ENCODE peak calls at places on chromosome 18, in seven cellular contexts. One of them, this sample, is unnamed.

GRCh38 chr18:12310762-12311161 is 2.7 kb downstream of the TUBB6 start:
- DNase-seq in GM23248: peak; percentile 55
- DNase-seq in psoas muscle: peak; percentile 23
- DNase-seq in vagina: no peak
- DNase-seq in thoracic aorta: no peak
- DNase-seq in left ventricle myocardium inferior: no peak
- DNase-seq in neural progenitor cell: no peak
- DNase-seq in this sample: no peak

GRCh38 chr18:49778826-49779465 is 34.4 kb downstream of the ACAA2 start:
- DNase-seq in psoas muscle: no peak
- DNase-seq in neural progenitor cell: no peak
- DNase-seq in vagina: no peak
- DNase-seq in left ventricle myocardium inferior: no peak
- DNase-seq in thoracic aorta: no peak
- DNase-seq in GM23248: no peak
- DNase-seq in this sample: no peak

GRCh38 chr18:35580748-35581534 is 599 bp upstream of the GALNT1 start:
- DNase-seq in neural progenitor cell: peak; percentile 88
- DNase-seq in GM23248: peak; percentile 82
- DNase-seq in left ventricle myocardium inferior: peak; percentile 63
- DNase-seq in vagina: no peak
- DNase-seq in psoas muscle: peak; percentile 80
- DNase-seq in thoracic aorta: no peak
- DNase-seq in this sample: peak; percentile 58

GRCh38 chr18:56298935-56299334 is 339.5 kb downstream of the TXNL1 start:
- DNase-seq in GM23248: peak; percentile 78
- DNase-seq in vagina: no peak
- DNase-seq in neural progenitor cell: no peak
- DNase-seq in left ventricle myocardium inferior: no peak
- DNase-seq in psoas muscle: no peak
- DNase-seq in thoracic aorta: no peak
- DNase-seq in this sample: no peak

GRCh38 chr18:43420950-43421349 is 143.7 kb upstream of the SYT4 start:
- DNase-seq in left ventricle myocardium inferior: no peak
- DNase-seq in psoas muscle: no peak
- DNase-seq in GM23248: no peak
- DNase-seq in neural progenitor cell: peak; percentile 31
- DNase-seq in thoracic aorta: no peak
- DNase-seq in vagina: no peak
- DNase-seq in this sample: no peak

GRCh38 chr18:4232656-4233055 is 222.5 kb downstream of the DLGAP1 start:
- DNase-seq in vagina: no peak
- DNase-seq in psoas muscle: no peak
- DNase-seq in GM23248: no peak
- DNase-seq in thoracic aorta: no peak
- DNase-seq in left ventricle myocardium inferior: no peak
- DNase-seq in neural progenitor cell: no peak
- DNase-seq in this sample: no peak

GRCh38 chr18:75456277-75456676 is 28.8 kb upstream of the SMIM21 start:
- DNase-seq in neural progenitor cell: peak; percentile 11
- DNase-seq in psoas muscle: no peak
- DNase-seq in vagina: no peak
- DNase-seq in thoracic aorta: no peak
- DNase-seq in GM23248: no peak
- DNase-seq in left ventricle myocardium inferior: no peak
- DNase-seq in this sample: no peak

GRCh38 chr18:27778925-27779324 is 398.0 kb downstream of the CDH2 start:
- DNase-seq in neural progenitor cell: peak; percentile 52
- DNase-seq in vagina: no peak
- DNase-seq in thoracic aorta: no peak
- DNase-seq in GM23248: no peak
- DNase-seq in left ventricle myocardium inferior: no peak
- DNase-seq in psoas muscle: no peak
- DNase-seq in this sample: no peak

GRCh38 chr18:37393945-37394609 is 171.5 kb downstream of the CELF4 start:
- DNase-seq in vagina: no peak
- DNase-seq in thoracic aorta: peak; percentile 7
- DNase-seq in GM23248: peak; percentile 91
- DNase-seq in neural progenitor cell: peak; percentile 95
- DNase-seq in left ventricle myocardium inferior: peak; percentile 83
- DNase-seq in psoas muscle: peak; percentile 80
- DNase-seq in this sample: peak; percentile 75

GRCh38 chr18:57644540-57644939 is 22.9 kb upstream of the NARS1 start:
- DNase-seq in psoas muscle: no peak
- DNase-seq in GM23248: peak; percentile 13
- DNase-seq in neural progenitor cell: no peak
- DNase-seq in left ventricle myocardium inferior: no peak
- DNase-seq in thoracic aorta: no peak
- DNase-seq in vagina: no peak
- DNase-seq in this sample: no peak

GRCh38 chr18:28204154-28204553 is 27.2 kb upstream of the CDH2 start:
- DNase-seq in psoas muscle: no peak
- DNase-seq in thoracic aorta: no peak
- DNase-seq in left ventricle myocardium inferior: no peak
- DNase-seq in GM23248: peak; percentile 87
- DNase-seq in neural progenitor cell: no peak
- DNase-seq in vagina: no peak
- DNase-seq in this sample: no peak

GRCh38 chr18:79458131-79458838 is 62.6 kb downstream of the NFATC1 start:
- DNase-seq in thoracic aorta: peak; percentile 26
- DNase-seq in vagina: no peak
- DNase-seq in psoas muscle: peak; percentile 85
- DNase-seq in left ventricle myocardium inferior: peak; percentile 76
- DNase-seq in GM23248: peak; percentile 92
- DNase-seq in neural progenitor cell: no peak
- DNase-seq in this sample: peak; percentile 78

GRCh38 chr18:5091741-5092140 is 105.3 kb downstream of the AKAIN1 start:
- DNase-seq in left ventricle myocardium inferior: no peak
- DNase-seq in GM23248: no peak
- DNase-seq in neural progenitor cell: no peak
- DNase-seq in psoas muscle: no peak
- DNase-seq in thoracic aorta: no peak
- DNase-seq in vagina: no peak
- DNase-seq in this sample: no peak

GRCh38 chr18:35581555-35582309 is at the start of gene GALNT1:
- DNase-seq in GM23248: peak; percentile 57
- DNase-seq in left ventricle myocardium inferior: peak; percentile 37
- DNase-seq in vagina: no peak
- DNase-seq in neural progenitor cell: peak; percentile 62
- DNase-seq in psoas muscle: peak; percentile 61
- DNase-seq in thoracic aorta: no peak
- DNase-seq in this sample: peak; percentile 23

GRCh38 chr18:35027206-35027605 is 14.0 kb upstream of the MAPRE2 start:
- DNase-seq in neural progenitor cell: no peak
- DNase-seq in thoracic aorta: no peak
- DNase-seq in psoas muscle: peak; percentile 18
- DNase-seq in vagina: no peak
- DNase-seq in GM23248: no peak
- DNase-seq in left ventricle myocardium inferior: no peak
- DNase-seq in this sample: no peak

DNA sequence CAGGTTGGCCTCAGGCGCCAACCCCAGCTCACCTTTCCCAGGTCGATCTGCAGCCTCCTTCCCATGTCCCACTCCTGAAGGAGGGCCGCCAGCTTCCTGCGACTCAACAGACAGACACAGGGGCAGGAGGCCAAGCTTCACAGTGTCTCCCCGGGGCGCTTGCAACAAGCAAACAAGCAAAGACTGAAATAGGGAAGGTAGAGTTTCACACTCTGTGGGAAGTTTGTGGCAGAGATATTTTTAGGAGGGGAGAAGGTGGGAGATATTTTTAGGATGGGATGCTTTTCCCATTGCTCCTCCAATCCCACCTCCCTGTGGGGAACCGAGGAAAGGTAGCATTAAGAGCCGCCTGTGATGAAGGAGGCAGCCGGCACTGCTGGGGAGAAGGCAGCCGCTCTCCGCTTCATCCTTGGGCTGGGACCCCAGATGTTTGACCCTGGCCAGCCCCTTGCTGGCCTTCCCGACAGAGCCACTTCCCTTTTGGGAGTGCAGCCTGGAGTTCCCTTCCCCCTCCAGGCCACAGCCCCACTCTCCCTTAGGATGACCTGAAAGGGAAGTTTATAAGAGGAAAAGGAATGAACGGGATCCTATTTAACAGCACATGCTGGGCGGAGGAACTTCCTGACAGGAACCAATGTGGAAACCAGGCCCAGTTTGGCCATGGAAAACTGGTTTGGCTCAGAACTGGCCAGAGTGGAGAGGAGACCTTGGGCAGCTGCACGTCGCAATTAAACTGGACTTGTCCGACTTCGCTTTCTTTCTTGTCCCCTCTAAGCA is 142.2 kb upstream of the SMAD2 start:
- DNase-seq in left ventricle myocardium inferior: no peak
- DNase-seq in GM23248: peak; percentile 53
- DNase-seq in psoas muscle: no peak
- DNase-seq in neural progenitor cell: peak; percentile 16
- DNase-seq in thoracic aorta: no peak
- DNase-seq in vagina: no peak
- DNase-seq in this sample: peak; percentile 36
- H3K27ac ChIP-seq in left ventricle myocardium inferior: peak overlapping the region; percentile 86
- H3K27ac ChIP-seq in GM23248: peak overlapping the region; percentile 27
- H3K27ac ChIP-seq in psoas muscle: peak overlapping the region; percentile 23
- H3K27ac ChIP-seq in neural progenitor cell: no peak overlapping the region
- H3K27ac ChIP-seq in thoracic aorta: no peak overlapping the region
- H3K27ac ChIP-seq in vagina: peak overlapping the region; percentile 79
- H3K27ac ChIP-seq in this sample: no peak overlapping the region

DNA sequence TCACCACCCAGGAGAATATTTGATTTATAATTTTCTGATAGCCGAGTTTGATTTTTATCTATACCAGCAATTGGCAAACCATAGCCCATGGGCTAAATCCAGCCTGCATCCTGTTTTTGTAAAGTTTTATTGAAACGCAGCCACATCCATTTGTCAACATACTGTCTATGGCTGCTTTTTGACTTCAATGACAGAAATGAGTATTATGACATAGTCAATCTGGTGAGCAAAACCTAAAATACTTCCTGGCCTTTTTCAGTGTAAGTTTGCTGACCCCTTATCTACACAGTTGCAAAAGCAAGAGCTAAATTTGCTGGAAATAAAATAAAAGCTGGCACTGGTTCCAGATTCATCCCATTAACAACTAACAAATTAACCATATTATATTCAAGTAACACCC is 79.8 kb upstream of the SLC25A52 start:
- DNase-seq in neural progenitor cell: no peak
- DNase-seq in vagina: no peak
- DNase-seq in psoas muscle: no peak
- DNase-seq in thoracic aorta: no peak
- DNase-seq in left ventricle myocardium inferior: no peak
- DNase-seq in GM23248: no peak
- DNase-seq in this sample: no peak
- H3K36me3 ChIP-seq in neural progenitor cell: peaks cover 29% of the 10 kb centered on the region
- H3K36me3 ChIP-seq in vagina: no peaks in the 10 kb centered on the region
- H3K36me3 ChIP-seq in psoas muscle: no peaks in the 10 kb centered on the region
- H3K36me3 ChIP-seq in thoracic aorta: peaks cover 30% of the 10 kb centered on the region
- H3K36me3 ChIP-seq in left ventricle myocardium inferior: peaks cover 71% of the 10 kb centered on the region
- H3K36me3 ChIP-seq in GM23248: peaks cover 47% of the 10 kb centered on the region
- H3K36me3 ChIP-seq in this sample: peaks cover 59% of the 10 kb centered on the region

GRCh38 chr18:9140984-9141383 is 4.4 kb downstream of the ANKRD12 start:
- DNase-seq in thoracic aorta: no peak
- DNase-seq in left ventricle myocardium inferior: no peak
- DNase-seq in vagina: no peak
- DNase-seq in psoas muscle: no peak
- DNase-seq in neural progenitor cell: no peak
- DNase-seq in GM23248: no peak
- DNase-seq in this sample: no peak

GRCh38 chr18:9136315-9137141 is at the start of gene ANKRD12:
- DNase-seq in GM23248: peak; percentile 98
- DNase-seq in thoracic aorta: peak; percentile 88
- DNase-seq in vagina: peak; percentile 97
- DNase-seq in left ventricle myocardium inferior: peak; percentile 98
- DNase-seq in psoas muscle: peak; percentile 99
- DNase-seq in neural progenitor cell: peak; percentile 98
- DNase-seq in this sample: peak; percentile 99

GRCh38 chr18:9139400-9140039 is 2.9 kb downstream of the ANKRD12 start:
- DNase-seq in thoracic aorta: no peak
- DNase-seq in psoas muscle: no peak
- DNase-seq in vagina: no peak
- DNase-seq in neural progenitor cell: no peak
- DNase-seq in left ventricle myocardium inferior: no peak
- DNase-seq in GM23248: peak; percentile 29
- DNase-seq in this sample: no peak

GRCh38 chr18:9137168-9138066 is 836 bp downstream of the ANKRD12 start:
- DNase-seq in left ventricle myocardium inferior: peak; percentile 71
- DNase-seq in GM23248: peak; percentile 93
- DNase-seq in psoas muscle: peak; percentile 84
- DNase-seq in vagina: no peak
- DNase-seq in neural progenitor cell: peak; percentile 91
- DNase-seq in thoracic aorta: no peak
- DNase-seq in this sample: peak; percentile 44

DNA sequence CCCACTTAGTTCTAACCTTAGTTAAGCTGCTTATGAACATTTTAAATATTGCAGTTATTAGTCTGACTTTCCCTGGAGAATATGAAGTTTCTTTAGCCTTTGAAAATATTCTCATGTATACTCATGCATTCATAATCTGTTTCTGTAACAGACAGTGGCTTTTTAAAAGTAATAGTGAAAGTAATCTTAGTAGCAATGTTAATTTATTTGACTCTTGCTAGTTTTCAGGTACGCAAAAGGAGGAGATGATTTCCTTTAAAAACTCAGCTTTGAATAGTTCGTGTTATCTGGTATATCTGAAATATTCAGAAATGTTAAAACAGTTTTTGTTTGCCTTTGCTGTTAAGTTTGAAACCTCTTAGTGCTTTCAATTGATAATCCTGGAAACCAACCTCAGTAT is 3.8 kb downstream of the ANKRD12 start:
- DNase-seq in psoas muscle: no peak
- DNase-seq in vagina: no peak
- DNase-seq in thoracic aorta: no peak
- DNase-seq in left ventricle myocardium inferior: no peak
- DNase-seq in neural progenitor cell: no peak
- DNase-seq in GM23248: peak; percentile 18
- DNase-seq in this sample: no peak
- H3K4me3 ChIP-seq in psoas muscle: peak overlapping the region; percentile 88
- H3K4me3 ChIP-seq in vagina: no peak overlapping the region
- H3K4me3 ChIP-seq in thoracic aorta: peak overlapping the region; percentile 88
- H3K4me3 ChIP-seq in left ventricle myocardium inferior: peak overlapping the region; percentile 86
- H3K4me3 ChIP-seq in neural progenitor cell: no peak overlapping the region
- H3K4me3 ChIP-seq in GM23248: peak overlapping the region; percentile 83
- H3K4me3 ChIP-seq in this sample: no peak overlapping the region

DNA sequence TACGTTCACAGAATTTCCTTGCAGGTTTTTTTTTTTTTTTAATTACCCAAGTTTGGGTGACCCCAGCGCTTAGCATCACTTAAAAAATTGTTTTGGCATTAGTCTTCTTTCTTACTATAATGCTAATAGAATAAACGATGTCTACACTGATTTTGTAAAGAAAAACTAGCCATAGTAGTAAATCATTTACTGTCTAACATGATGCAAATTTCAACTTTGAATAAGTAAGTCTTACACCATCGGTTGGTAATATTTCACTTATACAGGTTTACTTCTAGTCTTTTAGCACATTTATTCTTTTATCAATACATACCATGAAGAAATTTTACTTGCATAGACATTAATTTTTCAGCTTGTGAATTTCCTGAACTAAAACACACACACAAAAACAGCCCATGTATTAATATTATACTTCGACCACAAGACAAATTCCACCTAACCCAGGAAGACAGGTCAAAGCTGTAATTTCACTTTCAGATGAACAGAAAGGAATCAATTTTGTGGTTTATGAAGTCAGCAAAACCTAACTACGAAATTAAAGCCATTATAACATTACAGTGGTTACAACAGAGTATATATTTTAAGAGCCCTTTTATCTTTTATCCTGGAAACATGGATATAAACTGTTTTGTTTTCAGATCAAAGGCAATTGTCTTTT is 1.9 kb downstream of the YES1 start:
- DNase-seq in GM23248: no peak
- DNase-seq in vagina: no peak
- DNase-seq in thoracic aorta: no peak
- DNase-seq in psoas muscle: no peak
- DNase-seq in neural progenitor cell: no peak
- DNase-seq in left ventricle myocardium inferior: no peak
- DNase-seq in this sample: no peak
- H3K27ac ChIP-seq in GM23248: no peak overlapping the region
- H3K27ac ChIP-seq in vagina: no peak overlapping the region
- H3K27ac ChIP-seq in thoracic aorta: no peak overlapping the region
- H3K27ac ChIP-seq in psoas muscle: no peak overlapping the region
- H3K27ac ChIP-seq in neural progenitor cell: no peak overlapping the region
- H3K27ac ChIP-seq in left ventricle myocardium inferior: peak overlapping the region; percentile 96
- H3K27ac ChIP-seq in this sample: no peak overlapping the region

This sample was measured in tibial artery.